ENCODE peak calls at places on chromosomes 7 and 10, in nine cellular contexts. G is progenitor cell of endocrine pancreas; V is stimulated activated CD8-positive, alpha-beta memory T cell treated with anti-CD3 and anti-CD28 coated beads, Interleukin-4, amount 100 ng/mL, for 24 hours; L is AML-193; S is CD8-positive, alpha-beta memory T cell; R is stimulated activated CD4-positive, alpha-beta T cell treated with anti-CD3 and anti-CD28 coated beads, Interleukin-4, amount 100 ng/mL, for 48 hours; I is left ventricle myocardium superior; O is fibroblast of lung; Z is cardiac fibroblast. E is an unnamed sample.

GRCh38 chr10:69123306-69123746 is 652 bp upstream of the VPS26A start:
- DNase-seq in O (peak; percentile 73), R (no peak), L (peak; percentile 61), S (no peak), V (no peak), Z (peak; percentile 77), I (no peak), G (no peak), E (no peak)

GRCh38 chr10:71270301-71270777 is 48.7 kb upstream of the SLC29A3 start:
- DNase-seq in I (no peak), V (no peak), G (no peak), Z (peak; percentile 88), S (no peak), O (peak; percentile 91), L (peak; percentile 64), R (peak; percentile 10), E (peak; percentile 16)

GRCh38 chr7:83427929-83428328 is 221.0 kb downstream of the SEMA3E start:
- DNase-seq in Z (no peak), V (no peak), R (no peak), S (no peak), L (no peak), I (no peak), G (no peak), O (no peak), E (no peak)

GRCh38 chr7:31058122-31058521 is 6.0 kb downstream of the ADCYAP1R1 start:
- DNase-seq in Z (no peak), G (no peak), S (no peak), V (no peak), O (no peak), I (no peak), L (no peak), R (no peak), E (no peak)

GRCh38 chr7:56287429-56288138 is 171.4 kb upstream of the NUPR2 start:
- DNase-seq in I (peak; percentile 37), O (no peak), S (no peak), R (no peak), Z (no peak), V (no peak), G (no peak), L (no peak), E (no peak)

GRCh38 chr7:69695998-69696657 is 97.9 kb downstream of the AUTS2 start:
- DNase-seq in I (no peak), O (no peak), V (no peak), S (no peak), G (no peak), L (peak; percentile 62), Z (no peak), R (no peak), E (no peak)

GRCh38 chr7:132162745-132163144 is 413.5 kb downstream of the PLXNA4 start:
- DNase-seq in R (no peak), L (no peak), O (no peak), I (no peak), S (no peak), V (no peak), Z (no peak), G (no peak), E (no peak)

GRCh38 chr7:16345979-16346958 is 75.1 kb downstream of the CRPPA start:
- DNase-seq in R (no peak), S (no peak), Z (peak; percentile 68), V (no peak), I (no peak), O (peak; percentile 55), G (no peak), L (no peak), E (no peak)

GRCh38 chr7:141748401-141748800 is 10.2 kb downstream of the SSBP1 start:
- DNase-seq in V (no peak), I (no peak), Z (no peak), G (no peak), S (no peak), O (no peak), L (no peak), R (no peak), E (no peak)

GRCh38 chr10:26211781-26212444 is 4.7 kb upstream of the GAD2 start:
- DNase-seq in L (no peak), Z (no peak), S (no peak), I (no peak), G (no peak), V (no peak), O (no peak), R (no peak), E (no peak)

GRCh38 chr7:44887293-44887692 is 2.0 kb upstream of the PURB start:
- DNase-seq in R (no peak), I (no peak), S (no peak), Z (no peak), G (no peak), V (no peak), O (no peak), L (no peak), E (no peak)

GRCh38 chr7:115449689-115450088 is 527.8 kb downstream of the MDFIC start:
- DNase-seq in I (no peak), R (no peak), L (no peak), V (no peak), S (no peak), G (no peak), O (no peak), Z (no peak), E (no peak)

GRCh38 chr10:130127612-130128607 is 8.3 kb upstream of the GLRX3 start:
- DNase-seq in I (peak; percentile 43), L (peak; percentile 50), R (no peak), V (peak; percentile 29), O (peak; percentile 65), S (peak; percentile 41), G (peak; percentile 27), Z (peak; percentile 75), E (no peak)

GRCh38 chr7:113113912-113114311 is 4.4 kb downstream of the SMIM30 start:
- DNase-seq in L (no peak), S (no peak), V (no peak), R (no peak), I (no peak), O (no peak), Z (no peak), G (no peak), E (no peak)

GRCh38 chr10:72483452-72483851 is 128.7 kb upstream of the DNAJB12 start:
- DNase-seq in G (no peak), R (no peak), I (no peak), L (no peak), S (no peak), O (no peak), V (no peak), Z (no peak), E (no peak)

GRCh38 chr10:58661902-58662301 is 149.2 kb downstream of the BICC1 start:
- DNase-seq in O (no peak), V (no peak), I (no peak), S (no peak), R (no peak), G (no peak), L (no peak), Z (no peak), E (no peak)

GRCh38 chr7:157404845-157405481 is 68.2 kb downstream of the DNAJB6 start:
- DNase-seq in V (no peak), R (peak; percentile 51), O (peak; percentile 76), I (no peak), L (peak; percentile 42), Z (peak; percentile 91), G (no peak), S (no peak), E (peak; percentile 30)

E was measured in activated T-cell treated with anti-CD3 and anti-CD28 coated beads for 24 hours.